ENCODE peak calls at places on chromosome 22, in seven cellular contexts. Y, U, S, K, E, B and D are unnamed samples.

GRCh38 chr22:29308791-29309262 is 2.4 kb downstream of the GAS2L1 start:
- DNase-seq in Y (peak), U (no peak), S (no peak), K (no peak), E (no peak), B (no peak), D (peak)

GRCh38 chr22:42947211-42947990 is 67.5 kb downstream of the PACSIN2 start:
- DNase-seq in Y (no peak), U (no peak), S (no peak), K (no peak), E (no peak), B (no peak), D (no peak)

GRCh38 chr22:37355174-37355573 is 72.1 kb downstream of the ELFN2 start:
- DNase-seq in Y (no peak), U (no peak), S (no peak), K (no peak), E (no peak), B (no peak), D (no peak)

GRCh38 chr22:24703101-24703500 is 71.4 kb downstream of the PIWIL3 start:
- DNase-seq in Y (peak), U (no peak), S (no peak), K (no peak), E (no peak), B (peak), D (no peak)

GRCh38 chr22:45290410-45290936 is 5.7 kb downstream of the UPK3A start:
- DNase-seq in Y (no peak), U (no peak), S (no peak), K (no peak), E (no peak), B (no peak), D (no peak)

GRCh38 chr22:29600846-29601245 is 2.6 kb upstream of the NF2 start:
- DNase-seq in Y (no peak), U (no peak), S (no peak), K (no peak), E (no peak), B (no peak), D (no peak)

GRCh38 chr22:19664406-19664805 is 49.9 kb upstream of the SEPTIN5 start:
- DNase-seq in Y (no peak), U (no peak), S (no peak), K (no peak), E (no peak), B (no peak), D (no peak)

GRCh38 chr22:25700996-25701815 is 40.8 kb upstream of the MYO18B start:
- DNase-seq in Y (no peak), U (no peak), S (no peak), K (no peak), E (no peak), B (no peak), D (no peak)

GRCh38 chr22:37848587-37849088 is 581 bp upstream of the EIF3L start:
- DNase-seq in Y (peak), U (no peak), S (no peak), K (no peak), E (no peak), B (peak), D (peak)

GRCh38 chr22:37176464-37177061 is 11.5 kb downstream of the C1QTNF6 start:
- DNase-seq in Y (peak), U (no peak), S (no peak), K (no peak), E (peak), B (no peak), D (peak)

GRCh38 chr22:35568751-35569725 is 28.4 kb downstream of the RASD2 start:
- DNase-seq in Y (no peak), U (no peak), S (no peak), K (no peak), E (peak), B (no peak), D (no peak)

GRCh38 chr22:23237201-23237798 is 57.0 kb downstream of the BCR start:
- DNase-seq in Y (no peak), U (no peak), S (no peak), K (no peak), E (no peak), B (peak), D (no peak)

GRCh38 chr22:39997939-39998726 is 3.4 kb downstream of the FAM83F start:
- DNase-seq in Y (no peak), U (no peak), S (no peak), K (no peak), E (no peak), B (no peak), D (no peak)

GRCh38 chr22:41085842-41086241 is 6.5 kb upstream of the EP300 start:
- DNase-seq in Y (no peak), U (no peak), S (no peak), K (no peak), E (no peak), B (no peak), D (no peak)

GRCh38 chr22:34960005-34960404 is 106.0 kb upstream of the ISX start:
- DNase-seq in Y (no peak), U (no peak), S (no peak), K (no peak), E (no peak), B (no peak), D (peak)

GRCh38 chr22:45823331-45823730 is 151.7 kb downstream of the ATXN10 start:
- DNase-seq in Y (no peak), U (no peak), S (no peak), K (no peak), E (no peak), B (no peak), D (no peak)